ENCODE peak calls at places on chromosome 6, in eight cellular contexts. T is fibroblast of lung, J is lower lobe of right lung, E is omental fat pad, O is tibial artery, S is coronary artery, N is Panc1, I is AG10803. P is an unnamed sample.

GRCh38 chr6:164731539-164731938 is 577.9 kb downstream of the C6orf118 start:
- DNase-seq in S (no peak), J (no peak), O (no peak), T (no peak), I (no peak), N (no peak), E (no peak), P (no peak)

GRCh38 chr6:143234686-143235085 is 174.0 kb downstream of the AIG1 start:
- DNase-seq in J (no peak), N (no peak), T (no peak), E (no peak), O (no peak), I (no peak), S (no peak), P (no peak)

GRCh38 chr6:130215526-130215925 is 7.2 kb downstream of the SAMD3 start:
- DNase-seq in N (no peak), I (no peak), S (no peak), T (no peak), O (no peak), J (no peak), E (no peak), P (no peak)

GRCh38 chr6:99887066-99887465 is 107.0 kb downstream of the MCHR2 start:
- DNase-seq in T (no peak), S (no peak), I (no peak), E (no peak), N (no peak), J (no peak), O (no peak), P (no peak)

GRCh38 chr6:6655805-6656251 is 67.3 kb downstream of the LY86 start:
- DNase-seq in O (no peak), N (no peak), J (no peak), S (no peak), T (no peak), E (no peak), I (no peak), P (no peak)

GRCh38 chr6:131182991-131183425 is 47.7 kb downstream of the AKAP7 start:
- DNase-seq in S (no peak), N (no peak), I (peak), O (no peak), T (peak), J (no peak), E (no peak), P (no peak)

GRCh38 chr6:33668914-33669313 is 42.6 kb downstream of the UQCC2 start:
- DNase-seq in O (no peak), I (no peak), N (no peak), T (no peak), S (no peak), E (no peak), J (peak), P (no peak)

GRCh38 chr6:117448732-117449131 is 23.0 kb upstream of the ROS1 start:
- DNase-seq in T (peak), J (no peak), S (no peak), N (peak), E (no peak), I (peak), O (no peak), P (no peak)

GRCh38 chr6:43977404-43978111 is 149.7 kb downstream of the MRPL14 start:
- DNase-seq in T (no peak), O (no peak), I (no peak), J (no peak), E (peak), N (no peak), S (peak), P (no peak)

GRCh38 chr6:92364948-92365386 is 1054.4 kb downstream of the EPHA7 start:
- DNase-seq in S (no peak), O (no peak), E (no peak), T (peak), J (no peak), I (peak), N (no peak), P (no peak)

GRCh38 chr6:170129691-170130171 is 161.1 kb downstream of the DLL1 start:
- DNase-seq in T (no peak), S (peak), O (peak), J (peak), E (peak), N (no peak), I (no peak), P (no peak)

GRCh38 chr6:21592953-21593352 is 598 bp upstream of the SOX4 start:
- DNase-seq in J (no peak), O (no peak), I (no peak), N (no peak), T (no peak), E (no peak), S (no peak), P (no peak)

GRCh38 chr6:40352006-40352405 is 235.2 kb downstream of the LRFN2 start:
- DNase-seq in S (peak), E (no peak), O (no peak), T (no peak), I (no peak), N (no peak), J (no peak), P (no peak)

GRCh38 chr6:79949235-79949634 is 1.9 kb upstream of the ELOVL4 start:
- DNase-seq in N (peak), T (peak), O (no peak), E (no peak), S (no peak), J (peak), I (peak), P (no peak)

GRCh38 chr6:47083586-47084047 is 41.5 kb upstream of the ADGRF1 start:
- DNase-seq in E (peak), J (peak), S (peak), O (peak), N (no peak), T (peak), I (peak), P (no peak)

GRCh38 chr6:139271056-139271455 is 20.7 kb downstream of the TXLNB start:
- DNase-seq in O (no peak), E (no peak), N (no peak), I (peak), S (no peak), T (peak), J (no peak), P (no peak)

GRCh38 chr6:160972111-160972510 is 19.5 kb upstream of the MAP3K4 start:
- DNase-seq in S (no peak), T (peak), O (no peak), J (no peak), E (no peak), N (no peak), I (peak), P (no peak)

GRCh38 chr6:98260382-98260781 is 574.0 kb upstream of the POU3F2 start:
- DNase-seq in S (no peak), N (no peak), J (no peak), O (no peak), T (no peak), I (no peak), E (no peak), P (no peak)

GRCh38 chr6:27149140-27149539 is 98.4 kb upstream of the PRSS16 start:
- DNase-seq in O (no peak), S (no peak), I (no peak), T (no peak), J (no peak), E (no peak), N (no peak), P (no peak)

GRCh38 chr6:28633445-28634215 is 107.9 kb downstream of the GPX5 start:
- DNase-seq in O (no peak), T (no peak), I (no peak), J (no peak), E (no peak), N (no peak), S (no peak), P (no peak)

GRCh38 chr6:118249680-118250079 is 298.4 kb upstream of the PLN start:
- DNase-seq in O (no peak), E (no peak), N (no peak), J (no peak), S (no peak), I (no peak), T (no peak), P (no peak)

GRCh38 chr6:43698584-43699349 is 11.2 kb upstream of the MRPS18A start:
- DNase-seq in O (peak), N (no peak), S (no peak), I (peak), E (no peak), T (peak), J (peak), P (no peak)

GRCh38 chr6:109183109-109183508 is 87.8 kb downstream of the CEP57L1 start:
- DNase-seq in I (no peak), O (no peak), J (no peak), T (no peak), S (no peak), N (no peak), E (no peak), P (no peak)
- TF ChIP-seq CTCF in I (no peak), O (no peak), J (no peak), T (no peak), S (no peak), N (peak), E (no peak), P (no peak)

DNA sequence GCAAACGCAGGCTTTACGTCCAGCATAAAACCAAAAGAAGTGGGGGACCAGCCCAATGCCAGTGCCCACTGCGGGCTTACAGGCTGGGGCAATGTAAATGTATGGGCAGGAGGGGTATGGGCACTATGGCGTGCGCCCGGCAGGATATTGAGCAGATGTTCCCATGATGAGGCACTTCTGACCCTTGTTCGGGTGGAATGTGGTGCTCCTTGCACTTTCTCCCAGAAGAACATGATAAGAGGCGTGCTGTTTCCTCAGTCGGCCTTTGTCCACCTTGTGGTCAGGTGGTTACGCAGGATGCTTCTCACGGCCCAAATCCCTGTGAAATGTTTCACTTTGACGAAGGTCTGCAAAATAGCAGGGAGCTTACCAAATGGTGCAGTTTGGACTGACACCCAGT is 4.8 kb upstream of the GPR31 start:
- DNase-seq in I (no peak), N (no peak), T (no peak), S (no peak), E (no peak), O (no peak), J (no peak), P (no peak)
- TF ChIP-seq CTCF in I (no peak), N (no peak), T (no peak), S (no peak), E (no peak), O (no peak), J (no peak), P (no peak)

GRCh38 chr6:65259080-65259479 is 447.9 kb downstream of the EYS start:
- DNase-seq in J (no peak), O (no peak), E (no peak), I (no peak), N (no peak), T (peak), S (no peak), P (no peak)
- TF ChIP-seq CTCF in J (no peak), O (no peak), E (no peak), I (no peak), N (no peak), T (no peak), S (no peak), P (no peak)

GRCh38 chr6:52089758-52090348 is 2.4 kb upstream of the PKHD1 start:
- DNase-seq in S (no peak), I (no peak), N (no peak), E (no peak), O (no peak), T (no peak), J (no peak), P (no peak)

DNA sequence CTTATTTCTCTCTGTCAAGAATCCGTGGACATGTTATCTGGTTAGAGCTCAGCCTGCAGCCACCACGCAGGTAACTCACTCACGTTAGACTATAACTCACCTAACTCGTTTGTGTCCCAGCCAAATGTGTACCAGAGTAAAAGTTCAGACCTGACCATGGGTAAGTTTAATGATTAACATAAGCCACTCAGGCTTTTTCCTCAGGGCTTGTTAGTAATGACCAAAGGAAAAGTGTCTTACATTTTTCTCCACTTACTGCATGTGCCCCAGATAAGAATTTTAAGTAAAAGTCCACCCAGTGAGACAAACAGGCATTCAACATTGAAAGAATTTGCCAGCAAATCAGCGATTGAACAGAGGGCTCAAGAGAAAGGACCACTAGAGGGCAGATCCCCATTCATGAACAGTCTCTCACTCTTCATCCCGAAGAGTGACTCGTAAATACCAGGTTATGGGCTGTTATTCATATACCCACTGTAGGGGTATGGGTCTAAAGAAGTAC is at the start of gene PKHD1:
- DNase-seq in E (no peak), N (no peak), J (no peak), T (no peak), S (no peak), O (no peak), I (peak), P (no peak)
- TF ChIP-seq CTCF in E (no peak), N (peak), J (peak), T (no peak), S (peak), O (no peak), I (peak), P (no peak)

GRCh38 chr6:5130135-5130866 is 45.2 kb downstream of the PPP1R3G start:
- DNase-seq in E (no peak), J (no peak), O (no peak), T (no peak), N (no peak), I (no peak), S (no peak), P (no peak)
- TF ChIP-seq CTCF in E (no peak), J (no peak), O (no peak), T (no peak), N (no peak), I (no peak), S (no peak), P (no peak)

GRCh38 chr6:112038756-112039430 is 15.0 kb upstream of the CCN6 start:
- DNase-seq in O (no peak), J (no peak), T (no peak), N (no peak), S (no peak), I (peak), E (no peak), P (no peak)

GRCh38 chr6:112040933-112041332 is 13.0 kb upstream of the CCN6 start:
- DNase-seq in S (no peak), T (no peak), E (no peak), N (no peak), J (no peak), I (no peak), O (no peak), P (no peak)

GRCh38 chr6:112037783-112038216 is 16.1 kb upstream of the CCN6 start:
- DNase-seq in N (no peak), E (no peak), O (peak), J (no peak), I (peak), T (peak), S (peak), P (no peak)

GRCh38 chr6:112038268-112038667 is 15.6 kb upstream of the CCN6 start:
- DNase-seq in I (peak), N (no peak), S (no peak), E (no peak), J (no peak), T (no peak), O (peak), P (no peak)

GRCh38 chr6:112039431-112039770 is 14.5 kb upstream of the CCN6 start:
- DNase-seq in E (no peak), N (no peak), S (no peak), O (no peak), J (no peak), I (no peak), T (no peak), P (no peak)
- TF ChIP-seq CTCF in E (no peak), N (no peak), S (no peak), O (no peak), J (no peak), I (no peak), T (no peak), P (no peak)

DNA sequence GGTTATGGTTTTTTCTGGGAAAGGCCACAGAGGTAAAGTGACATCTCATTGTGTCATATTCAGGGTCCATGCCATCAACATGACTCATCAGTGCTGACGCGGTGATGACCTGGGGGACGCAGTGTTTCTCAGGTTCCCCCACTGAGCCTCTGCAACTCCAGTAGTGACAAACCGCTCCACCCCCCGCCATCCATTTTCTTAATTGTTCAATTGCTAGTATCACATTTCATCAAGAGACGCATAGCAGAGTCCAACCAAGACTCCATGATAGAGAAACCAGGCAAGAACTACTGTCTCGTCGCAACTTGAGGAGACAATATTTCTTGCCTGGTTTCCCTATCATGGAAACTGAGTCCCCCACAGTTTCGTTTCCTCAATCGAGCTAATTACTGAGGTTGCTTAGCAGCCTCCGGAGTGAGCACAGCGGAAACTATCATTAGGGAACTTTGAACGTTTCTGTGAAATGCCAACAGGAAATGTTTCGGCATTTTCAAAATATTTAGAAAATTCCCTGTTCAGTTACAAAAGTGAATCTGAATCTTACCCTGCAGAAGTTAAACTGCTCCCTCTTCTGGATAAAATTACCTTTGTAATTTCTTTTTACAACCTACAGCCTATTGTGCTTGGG is 12.2 kb upstream of the SERPINB1 start:
- DNase-seq in N (peak), O (no peak), S (no peak), I (peak), T (peak), J (no peak), E (peak), P (no peak)
- TF ChIP-seq CTCF in N (no peak), O (peak), S (peak), I (peak), T (peak), J (peak), E (peak), P (no peak)

GRCh38 chr6:18504232-18504596 is 117.1 kb downstream of the RNF144B start:
- DNase-seq in N (no peak), J (no peak), E (no peak), T (no peak), I (no peak), O (no peak), S (no peak), P (no peak)
- TF ChIP-seq CTCF in N (peak), J (no peak), E (no peak), T (no peak), I (no peak), O (no peak), S (no peak), P (no peak)

DNA sequence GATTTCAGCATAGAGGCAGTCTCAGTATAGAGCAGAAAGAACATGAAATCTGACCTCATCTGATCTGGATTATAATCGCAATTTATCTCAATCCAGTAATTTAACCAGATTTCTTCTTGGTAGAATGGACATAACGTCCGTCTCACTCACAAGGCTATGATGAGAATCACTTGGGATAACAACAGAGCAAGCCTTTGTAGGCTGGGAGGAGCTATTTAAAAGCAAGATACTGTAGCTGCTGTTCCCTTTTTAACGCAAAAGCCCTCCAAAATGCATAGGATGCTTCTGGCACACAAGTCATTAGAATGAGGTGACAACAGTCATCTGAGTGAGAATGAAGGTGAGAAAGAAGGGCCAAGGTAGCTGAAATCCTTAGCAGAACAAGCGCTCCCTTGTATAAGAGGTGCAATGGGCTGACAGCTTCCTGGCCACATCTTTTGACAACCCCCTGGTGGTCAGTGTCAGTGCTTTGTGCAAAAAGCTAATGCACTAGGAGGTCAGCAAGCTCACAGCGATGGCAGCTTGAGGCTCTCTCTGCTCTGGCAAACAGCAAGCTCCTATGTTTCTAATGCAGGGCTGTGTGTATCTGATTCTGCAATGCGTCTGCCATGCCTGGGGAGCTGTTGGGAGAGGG is 16.4 kb downstream of the METTL24 start:
- DNase-seq in O (no peak), E (no peak), J (no peak), S (no peak), N (no peak), I (no peak), T (peak), P (no peak)
- TF ChIP-seq CTCF in O (peak), E (no peak), J (peak), S (no peak), N (peak), I (peak), T (no peak), P (no peak)

GRCh38 chr6:111258615-111259088 is 171.3 kb downstream of the SLC16A10 start:
- DNase-seq in J (no peak), I (peak), O (no peak), E (no peak), T (no peak), S (no peak), N (no peak), P (no peak)

GRCh38 chr6:111259089-111259831 is 172.0 kb downstream of the SLC16A10 start:
- DNase-seq in E (peak), O (peak), N (peak), J (peak), I (peak), S (peak), T (peak), P (peak)

GRCh38 chr6:111253999-111254778 is 166.9 kb downstream of the SLC16A10 start:
- DNase-seq in O (no peak), S (no peak), N (no peak), T (no peak), I (no peak), E (no peak), J (no peak), P (no peak)

GRCh38 chr6:111254779-111255166 is 167.5 kb downstream of the SLC16A10 start:
- DNase-seq in N (no peak), J (no peak), E (no peak), T (no peak), I (no peak), O (no peak), S (no peak), P (no peak)

DNA sequence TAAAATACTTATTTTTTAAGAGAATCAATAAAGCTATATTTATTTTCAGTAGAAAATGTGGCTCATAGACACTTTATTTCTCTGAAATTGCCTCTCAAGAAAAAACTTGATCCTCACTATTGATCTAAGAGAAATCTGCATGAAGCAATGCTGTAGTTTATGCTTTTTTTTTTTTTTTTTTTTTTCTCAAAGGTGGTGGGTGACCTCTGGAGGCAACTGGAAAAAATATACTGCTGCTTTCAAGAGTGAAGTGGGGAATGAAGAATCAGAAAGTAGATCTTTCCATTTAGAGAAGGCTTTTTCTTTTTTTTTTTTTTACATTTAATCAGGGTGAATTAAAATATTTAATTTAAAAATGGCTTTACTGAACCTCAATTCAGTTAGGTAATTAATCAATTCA is 169.3 kb downstream of the SLC16A10 start:
- DNase-seq in O (no peak), N (no peak), J (no peak), E (no peak), I (no peak), T (peak), S (no peak), P (no peak)
- TF ChIP-seq CTCF in O (no peak), N (peak), J (no peak), E (no peak), I (no peak), T (no peak), S (no peak), P (no peak)

P was measured in activated B cell treated with CpG ODN at 0.5 μM for 24 hours.